ENCODE peak calls at places on chromosomes 4 and X, in ten cellular contexts. One of them, this sample, is unnamed.

GRCh38 chrX:40736170-40736505 is 796 bp upstream of the MED14 start:
- DNase-seq in HFF-Myc: no peak
- DNase-seq in AG04450: no peak
- DNase-seq in tibial artery: no peak
- DNase-seq in spleen: no peak
- DNase-seq in fibroblast of mammary gland: no peak
- DNase-seq in heart right ventricle: no peak
- DNase-seq in A549: no peak
- DNase-seq in cardiac fibroblast: no peak
- DNase-seq in left lung: no peak
- DNase-seq in this sample: no peak

GRCh38 chrX:53048169-53049126 is at the start of gene GPR173:
- DNase-seq in AG04450: peak
- DNase-seq in HFF-Myc: peak
- DNase-seq in spleen: no peak
- DNase-seq in fibroblast of mammary gland: peak
- DNase-seq in cardiac fibroblast: peak
- DNase-seq in tibial artery: peak
- DNase-seq in A549: no peak
- DNase-seq in left lung: peak
- DNase-seq in heart right ventricle: peak
- DNase-seq in this sample: peak

GRCh38 chr4:82898322-82899243 is 2.0 kb upstream of the THAP9 start:
- DNase-seq in cardiac fibroblast: peak
- DNase-seq in A549: peak
- DNase-seq in HFF-Myc: no peak
- DNase-seq in fibroblast of mammary gland: peak
- DNase-seq in left lung: no peak
- DNase-seq in spleen: no peak
- DNase-seq in heart right ventricle: no peak
- DNase-seq in AG04450: peak
- DNase-seq in tibial artery: peak
- DNase-seq in this sample: peak

GRCh38 chrX:39898147-39898546 is 199.6 kb downstream of the BCOR start:
- DNase-seq in cardiac fibroblast: no peak
- DNase-seq in fibroblast of mammary gland: no peak
- DNase-seq in left lung: no peak
- DNase-seq in spleen: no peak
- DNase-seq in HFF-Myc: no peak
- DNase-seq in tibial artery: no peak
- DNase-seq in AG04450: no peak
- DNase-seq in A549: no peak
- DNase-seq in heart right ventricle: no peak
- DNase-seq in this sample: no peak

GRCh38 chr4:46390353-46391058 is 578 bp upstream of the GABRA2 start:
- DNase-seq in tibial artery: no peak
- DNase-seq in spleen: no peak
- DNase-seq in A549: no peak
- DNase-seq in fibroblast of mammary gland: no peak
- DNase-seq in left lung: no peak
- DNase-seq in HFF-Myc: no peak
- DNase-seq in AG04450: no peak
- DNase-seq in heart right ventricle: no peak
- DNase-seq in cardiac fibroblast: no peak
- DNase-seq in this sample: peak

GRCh38 chr4:15291133-15291532 is 136.7 kb upstream of the C1QTNF7 start:
- DNase-seq in A549: no peak
- DNase-seq in heart right ventricle: no peak
- DNase-seq in fibroblast of mammary gland: peak
- DNase-seq in left lung: no peak
- DNase-seq in tibial artery: no peak
- DNase-seq in cardiac fibroblast: peak
- DNase-seq in spleen: no peak
- DNase-seq in HFF-Myc: no peak
- DNase-seq in AG04450: no peak
- DNase-seq in this sample: peak

GRCh38 chr4:6032249-6033244 is 14.3 kb upstream of the C4orf50 start:
- DNase-seq in HFF-Myc: no peak
- DNase-seq in left lung: no peak
- DNase-seq in tibial artery: no peak
- DNase-seq in spleen: no peak
- DNase-seq in AG04450: no peak
- DNase-seq in heart right ventricle: no peak
- DNase-seq in cardiac fibroblast: no peak
- DNase-seq in A549: no peak
- DNase-seq in fibroblast of mammary gland: no peak
- DNase-seq in this sample: no peak

GRCh38 chrX:154751121-154751668 is 318 bp upstream of the GAB3 start:
- DNase-seq in left lung: peak
- DNase-seq in AG04450: no peak
- DNase-seq in spleen: peak
- DNase-seq in heart right ventricle: no peak
- DNase-seq in fibroblast of mammary gland: no peak
- DNase-seq in HFF-Myc: no peak
- DNase-seq in A549: no peak
- DNase-seq in cardiac fibroblast: no peak
- DNase-seq in tibial artery: no peak
- DNase-seq in this sample: no peak

GRCh38 chr4:68871772-68872441 is 56.1 kb downstream of the UGT2B10 start:
- DNase-seq in heart right ventricle: no peak
- DNase-seq in fibroblast of mammary gland: no peak
- DNase-seq in cardiac fibroblast: no peak
- DNase-seq in HFF-Myc: no peak
- DNase-seq in AG04450: no peak
- DNase-seq in A549: no peak
- DNase-seq in left lung: no peak
- DNase-seq in tibial artery: no peak
- DNase-seq in spleen: no peak
- DNase-seq in this sample: no peak

GRCh38 chrX:139851730-139852129 is 81.1 kb downstream of the ATP11C start:
- DNase-seq in left lung: no peak
- DNase-seq in spleen: no peak
- DNase-seq in A549: no peak
- DNase-seq in HFF-Myc: no peak
- DNase-seq in tibial artery: no peak
- DNase-seq in fibroblast of mammary gland: peak
- DNase-seq in heart right ventricle: no peak
- DNase-seq in cardiac fibroblast: no peak
- DNase-seq in AG04450: peak
- DNase-seq in this sample: peak

GRCh38 chr4:60463846-60464502 is 736.2 kb upstream of the ADGRL3 start:
- DNase-seq in heart right ventricle: no peak
- DNase-seq in AG04450: peak
- DNase-seq in left lung: no peak
- DNase-seq in spleen: no peak
- DNase-seq in HFF-Myc: no peak
- DNase-seq in fibroblast of mammary gland: no peak
- DNase-seq in tibial artery: no peak
- DNase-seq in cardiac fibroblast: peak
- DNase-seq in A549: no peak
- DNase-seq in this sample: peak

GRCh38 chr4:127975121-127975770 is 10.0 kb downstream of the ABHD18 start:
- DNase-seq in tibial artery: no peak
- DNase-seq in spleen: no peak
- DNase-seq in AG04450: no peak
- DNase-seq in A549: peak
- DNase-seq in cardiac fibroblast: peak
- DNase-seq in fibroblast of mammary gland: peak
- DNase-seq in left lung: no peak
- DNase-seq in heart right ventricle: no peak
- DNase-seq in HFF-Myc: no peak
- DNase-seq in this sample: peak

GRCh38 chrX:151789179-151789800 is 54.7 kb downstream of the CNGA2 start:
- DNase-seq in cardiac fibroblast: peak
- DNase-seq in heart right ventricle: peak
- DNase-seq in tibial artery: peak
- DNase-seq in HFF-Myc: peak
- DNase-seq in A549: peak
- DNase-seq in left lung: no peak
- DNase-seq in spleen: no peak
- DNase-seq in AG04450: peak
- DNase-seq in fibroblast of mammary gland: peak
- DNase-seq in this sample: peak

GRCh38 chrX:65697915-65698796 is 30.7 kb downstream of the MSN start:
- DNase-seq in A549: no peak
- DNase-seq in heart right ventricle: peak
- DNase-seq in cardiac fibroblast: peak
- DNase-seq in fibroblast of mammary gland: no peak
- DNase-seq in left lung: peak
- DNase-seq in HFF-Myc: no peak
- DNase-seq in spleen: peak
- DNase-seq in AG04450: no peak
- DNase-seq in tibial artery: peak
- DNase-seq in this sample: peak

GRCh38 chr4:139900964-139901376 is 235.4 kb downstream of the MGST2 start:
- DNase-seq in AG04450: no peak
- DNase-seq in cardiac fibroblast: peak
- DNase-seq in HFF-Myc: no peak
- DNase-seq in spleen: no peak
- DNase-seq in heart right ventricle: no peak
- DNase-seq in left lung: no peak
- DNase-seq in fibroblast of mammary gland: peak
- DNase-seq in tibial artery: no peak
- DNase-seq in A549: no peak
- DNase-seq in this sample: no peak

GRCh38 chr4:139902328-139903217 is 237.0 kb downstream of the MGST2 start:
- DNase-seq in left lung: no peak
- DNase-seq in spleen: no peak
- DNase-seq in tibial artery: no peak
- DNase-seq in fibroblast of mammary gland: peak
- DNase-seq in cardiac fibroblast: no peak
- DNase-seq in heart right ventricle: no peak
- DNase-seq in A549: no peak
- DNase-seq in AG04450: no peak
- DNase-seq in HFF-Myc: no peak
- DNase-seq in this sample: peak

GRCh38 chr4:139899346-139899745 is 233.7 kb downstream of the MGST2 start:
- DNase-seq in fibroblast of mammary gland: no peak
- DNase-seq in A549: no peak
- DNase-seq in left lung: no peak
- DNase-seq in tibial artery: no peak
- DNase-seq in HFF-Myc: no peak
- DNase-seq in heart right ventricle: no peak
- DNase-seq in spleen: no peak
- DNase-seq in cardiac fibroblast: no peak
- DNase-seq in AG04450: no peak
- DNase-seq in this sample: no peak

GRCh38 chr4:139903845-139904244 is 238.2 kb downstream of the MGST2 start:
- DNase-seq in heart right ventricle: no peak
- DNase-seq in A549: no peak
- DNase-seq in HFF-Myc: no peak
- DNase-seq in cardiac fibroblast: peak
- DNase-seq in tibial artery: no peak
- DNase-seq in fibroblast of mammary gland: peak
- DNase-seq in AG04450: no peak
- DNase-seq in left lung: no peak
- DNase-seq in spleen: no peak
- DNase-seq in this sample: no peak

GRCh38 chr4:139901516-139902327 is 236.1 kb downstream of the MGST2 start:
- DNase-seq in HFF-Myc: no peak
- DNase-seq in left lung: no peak
- DNase-seq in fibroblast of mammary gland: peak
- DNase-seq in cardiac fibroblast: no peak
- DNase-seq in heart right ventricle: no peak
- DNase-seq in spleen: no peak
- DNase-seq in A549: no peak
- DNase-seq in tibial artery: no peak
- DNase-seq in AG04450: no peak
- DNase-seq in this sample: peak
- H3K4me3 ChIP-seq in HFF-Myc: peak
- H3K4me3 ChIP-seq in left lung: peak
- H3K4me3 ChIP-seq in fibroblast of mammary gland: peak
- H3K4me3 ChIP-seq in cardiac fibroblast: peak
- H3K4me3 ChIP-seq in heart right ventricle: peak
- H3K4me3 ChIP-seq in spleen: peak
- H3K4me3 ChIP-seq in A549: no peak
- H3K4me3 ChIP-seq in tibial artery: peak
- H3K4me3 ChIP-seq in AG04450: peak
- H3K4me3 ChIP-seq in this sample: peak

DNA sequence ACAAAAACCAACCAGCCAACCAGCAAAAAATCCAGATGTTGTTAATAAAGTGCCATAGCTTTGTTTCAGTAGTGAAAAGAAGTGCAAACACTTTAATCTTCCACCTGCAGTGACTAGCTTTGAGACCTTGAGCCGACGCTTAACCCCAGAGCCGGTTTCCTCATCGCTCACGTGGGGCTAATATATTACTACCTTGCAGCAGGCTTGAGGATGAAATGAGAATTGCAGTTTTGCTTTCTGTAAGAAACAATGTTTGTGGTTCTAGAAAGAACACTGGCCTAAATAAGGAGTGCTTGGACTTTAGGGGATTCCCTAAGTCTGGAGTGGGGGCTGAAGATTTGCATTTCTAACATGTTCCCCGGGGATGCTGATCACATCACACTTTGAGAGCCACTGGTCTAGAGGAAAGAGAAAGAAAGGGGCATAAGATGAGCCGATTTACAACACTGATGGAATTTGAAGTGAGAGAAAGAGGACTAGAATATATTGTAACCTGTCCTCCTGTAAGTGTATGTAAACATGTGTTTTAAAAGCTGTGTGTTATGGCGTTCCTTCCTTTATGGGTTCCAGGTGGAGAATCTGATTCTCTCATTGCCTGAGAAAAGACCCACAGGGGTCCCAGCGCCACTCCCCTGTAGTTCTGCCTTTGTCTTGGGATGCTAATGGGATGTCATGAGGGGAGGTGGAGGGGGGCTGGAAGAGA is 1.4 kb downstream of the FGF2 start:
- DNase-seq in cardiac fibroblast: peak
- DNase-seq in tibial artery: peak
- DNase-seq in fibroblast of mammary gland: peak
- DNase-seq in left lung: no peak
- DNase-seq in heart right ventricle: no peak
- DNase-seq in A549: peak
- DNase-seq in AG04450: no peak
- DNase-seq in spleen: no peak
- DNase-seq in HFF-Myc: no peak
- DNase-seq in this sample: peak
- TF ChIP-seq CTCF in cardiac fibroblast: peak
- TF ChIP-seq CTCF in tibial artery: peak
- TF ChIP-seq CTCF in fibroblast of mammary gland: peak
- TF ChIP-seq CTCF in left lung: no peak
- TF ChIP-seq CTCF in heart right ventricle: no peak
- TF ChIP-seq CTCF in A549: no peak
- TF ChIP-seq CTCF in AG04450: peak
- TF ChIP-seq CTCF in spleen: no peak
- TF ChIP-seq CTCF in HFF-Myc: no peak
- TF ChIP-seq CTCF in this sample: peak

GRCh38 chr4:147734496-147734895 is 2.6 kb downstream of the ARHGAP10 start:
- DNase-seq in A549: no peak
- DNase-seq in HFF-Myc: no peak
- DNase-seq in spleen: no peak
- DNase-seq in fibroblast of mammary gland: no peak
- DNase-seq in tibial artery: no peak
- DNase-seq in heart right ventricle: no peak
- DNase-seq in cardiac fibroblast: no peak
- DNase-seq in AG04450: no peak
- DNase-seq in left lung: no peak
- DNase-seq in this sample: no peak
- H3K4me3 ChIP-seq in A549: no peak
- H3K4me3 ChIP-seq in HFF-Myc: peak
- H3K4me3 ChIP-seq in spleen: peak
- H3K4me3 ChIP-seq in fibroblast of mammary gland: peak
- H3K4me3 ChIP-seq in tibial artery: peak
- H3K4me3 ChIP-seq in heart right ventricle: peak
- H3K4me3 ChIP-seq in cardiac fibroblast: peak
- H3K4me3 ChIP-seq in AG04450: peak
- H3K4me3 ChIP-seq in left lung: no peak
- H3K4me3 ChIP-seq in this sample: peak

GRCh38 chrX:152821145-152821765 is 9.3 kb downstream of the CETN2 start:
- DNase-seq in AG04450: no peak
- DNase-seq in tibial artery: no peak
- DNase-seq in heart right ventricle: no peak
- DNase-seq in HFF-Myc: no peak
- DNase-seq in left lung: no peak
- DNase-seq in A549: peak
- DNase-seq in cardiac fibroblast: peak
- DNase-seq in fibroblast of mammary gland: peak
- DNase-seq in spleen: no peak
- DNase-seq in this sample: peak
- TF ChIP-seq CTCF in AG04450: peak
- TF ChIP-seq CTCF in tibial artery: no peak
- TF ChIP-seq CTCF in heart right ventricle: peak
- TF ChIP-seq CTCF in HFF-Myc: peak
- TF ChIP-seq CTCF in left lung: peak
- TF ChIP-seq CTCF in A549: peak
- TF ChIP-seq CTCF in cardiac fibroblast: peak
- TF ChIP-seq CTCF in fibroblast of mammary gland: peak
- TF ChIP-seq CTCF in spleen: peak
- TF ChIP-seq CTCF in this sample: peak